ENCODE peak calls at places on chromosomes 13 and 19, in four cellular contexts. T is NCI-H2029, Z is NCI-H1105, S is neural crest cell. X is an unnamed sample.

GRCh38 chr13:64819081-64819480 is 2411.1 kb downstream of the PCDH9 start:
- DNase-seq in Z (no peak), T (no peak), S (no peak), X (no peak)

GRCh38 chr19:19461671-19462622 is 53.4 kb downstream of the TSSK6 start:
- DNase-seq in S (peak; percentile 57), Z (peak; percentile 86), T (peak; percentile 68), X (no peak)

GRCh38 chr13:90168953-90169352 is 1178.5 kb upstream of the MIR17HG start:
- DNase-seq in S (no peak), T (no peak), Z (no peak), X (no peak)

GRCh38 chr19:49067554-49067953 is 2.9 kb upstream of the NTF4 start:
- DNase-seq in S (no peak), Z (no peak), T (no peak), X (no peak)

GRCh38 chr13:21675095-21676007 is 4.5 kb downstream of the FGF9 start:
- DNase-seq in S (peak; percentile 3), T (peak; percentile 61), Z (peak; percentile 74), X (no peak)

GRCh38 chr13:46668302-46668720 is 115.3 kb downstream of the LRCH1 start:
- DNase-seq in S (no peak), Z (no peak), T (no peak), X (no peak)

GRCh38 chr13:112940236-112940635 is 28.8 kb upstream of the MCF2L start:
- DNase-seq in S (no peak), T (no peak), Z (no peak), X (no peak)

GRCh38 chr13:67224148-67224846 is 5.8 kb downstream of the PCDH9 start:
- DNase-seq in S (peak; percentile 35), T (peak; percentile 28), Z (peak; percentile 63), X (no peak)

GRCh38 chr13:33678084-33678483 is 139.9 kb upstream of the RFC3 start:
- DNase-seq in S (no peak), T (no peak), Z (no peak), X (peak; percentile 24)

GRCh38 chr19:16525751-16526481 is 16.3 kb downstream of the CHERP start:
- DNase-seq in Z (no peak), S (no peak), T (no peak), X (no peak)

GRCh38 chr19:41886761-41887710 is 4.1 kb downstream of the ARHGEF1 start:
- DNase-seq in S (no peak), T (no peak), Z (no peak), X (no peak)

X was measured in GM12864.